ENCODE peak calls at places on chromosomes 12 and 14, in six cellular contexts. One of them, this sample, is unnamed. For H3K4me1, the result is how much of the 10 kb centered on the place peaks cover.

GRCh38 chr14:61176686-61177085 is 104.5 kb downstream of the TMEM30B start:
- DNase-seq in HCT116: no peak
- DNase-seq in CD4-positive, alpha-beta memory T cell: no peak
- DNase-seq in cardiac muscle cell: no peak
- DNase-seq in CD8-positive, alpha-beta T cell: no peak
- DNase-seq in Peyer's patch: no peak
- DNase-seq in this sample: no peak

GRCh38 chr14:104220225-104221070 is 82.1 kb downstream of the KIF26A start:
- DNase-seq in HCT116: no peak
- DNase-seq in CD4-positive, alpha-beta memory T cell: no peak
- DNase-seq in cardiac muscle cell: no peak
- DNase-seq in CD8-positive, alpha-beta T cell: no peak
- DNase-seq in Peyer's patch: no peak
- DNase-seq in this sample: peak

GRCh38 chr14:78182722-78183121 is 12.5 kb downstream of the NRXN3 start:
- DNase-seq in HCT116: no peak
- DNase-seq in CD4-positive, alpha-beta memory T cell: no peak
- DNase-seq in cardiac muscle cell: no peak
- DNase-seq in CD8-positive, alpha-beta T cell: no peak
- DNase-seq in Peyer's patch: no peak
- DNase-seq in this sample: no peak

GRCh38 chr12:41624571-41624970 is 436.5 kb downstream of the PDZRN4 start:
- DNase-seq in HCT116: no peak
- DNase-seq in CD4-positive, alpha-beta memory T cell: no peak
- DNase-seq in cardiac muscle cell: no peak
- DNase-seq in CD8-positive, alpha-beta T cell: no peak
- DNase-seq in Peyer's patch: no peak
- DNase-seq in this sample: no peak

GRCh38 chr14:106174206-106174605 is 647.8 kb downstream of the TMEM121 start:
- DNase-seq in HCT116: no peak
- DNase-seq in CD4-positive, alpha-beta memory T cell: peak
- DNase-seq in cardiac muscle cell: no peak
- DNase-seq in CD8-positive, alpha-beta T cell: peak
- DNase-seq in Peyer's patch: peak
- DNase-seq in this sample: no peak

GRCh38 chr14:60648934-60649814 is at the start of gene SIX1:
- DNase-seq in HCT116: peak
- DNase-seq in CD4-positive, alpha-beta memory T cell: no peak
- DNase-seq in cardiac muscle cell: peak
- DNase-seq in CD8-positive, alpha-beta T cell: no peak
- DNase-seq in Peyer's patch: no peak
- DNase-seq in this sample: peak

GRCh38 chr14:91377700-91378652 is 39.6 kb downstream of the CCDC88C start:
- DNase-seq in HCT116: no peak
- DNase-seq in CD4-positive, alpha-beta memory T cell: peak
- DNase-seq in cardiac muscle cell: no peak
- DNase-seq in CD8-positive, alpha-beta T cell: no peak
- DNase-seq in Peyer's patch: no peak
- DNase-seq in this sample: peak

GRCh38 chr14:44914849-44915248 is 46.9 kb downstream of the KLHL28 start:
- DNase-seq in HCT116: no peak
- DNase-seq in CD4-positive, alpha-beta memory T cell: no peak
- DNase-seq in cardiac muscle cell: peak
- DNase-seq in CD8-positive, alpha-beta T cell: no peak
- DNase-seq in Peyer's patch: no peak
- DNase-seq in this sample: no peak

GRCh38 chr12:5796171-5797091 is 148.6 kb downstream of the ANO2 start:
- DNase-seq in HCT116: no peak
- DNase-seq in CD4-positive, alpha-beta memory T cell: no peak
- DNase-seq in cardiac muscle cell: peak
- DNase-seq in CD8-positive, alpha-beta T cell: no peak
- DNase-seq in Peyer's patch: no peak
- DNase-seq in this sample: peak

GRCh38 chr12:46222642-46223041 is 46.2 kb downstream of the SLC38A1 start:
- DNase-seq in HCT116: no peak
- DNase-seq in CD4-positive, alpha-beta memory T cell: no peak
- DNase-seq in cardiac muscle cell: no peak
- DNase-seq in CD8-positive, alpha-beta T cell: no peak
- DNase-seq in Peyer's patch: no peak
- DNase-seq in this sample: no peak

GRCh38 chr14:106883218-106883692 is 1356.9 kb downstream of the TMEM121 start:
- DNase-seq in HCT116: no peak
- DNase-seq in CD4-positive, alpha-beta memory T cell: peak
- DNase-seq in cardiac muscle cell: no peak
- DNase-seq in CD8-positive, alpha-beta T cell: no peak
- DNase-seq in Peyer's patch: no peak
- DNase-seq in this sample: no peak

GRCh38 chr12:78278706-78279105 is 448.0 kb downstream of the NAV3 start:
- DNase-seq in HCT116: no peak
- DNase-seq in CD4-positive, alpha-beta memory T cell: no peak
- DNase-seq in cardiac muscle cell: no peak
- DNase-seq in CD8-positive, alpha-beta T cell: no peak
- DNase-seq in Peyer's patch: no peak
- DNase-seq in this sample: no peak

GRCh38 chr14:97777622-97778021 is 980.4 kb downstream of the VRK1 start:
- DNase-seq in HCT116: no peak
- DNase-seq in CD4-positive, alpha-beta memory T cell: no peak
- DNase-seq in cardiac muscle cell: no peak
- DNase-seq in CD8-positive, alpha-beta T cell: no peak
- DNase-seq in Peyer's patch: no peak
- DNase-seq in this sample: no peak

GRCh38 chr12:78671295-78671694 is 193.3 kb upstream of the SYT1 start:
- DNase-seq in HCT116: no peak
- DNase-seq in CD4-positive, alpha-beta memory T cell: no peak
- DNase-seq in cardiac muscle cell: no peak
- DNase-seq in CD8-positive, alpha-beta T cell: no peak
- DNase-seq in Peyer's patch: no peak
- DNase-seq in this sample: no peak

GRCh38 chr12:132521726-132522292 is 31.9 kb downstream of the FBRSL1 start:
- DNase-seq in HCT116: no peak
- DNase-seq in CD4-positive, alpha-beta memory T cell: no peak
- DNase-seq in cardiac muscle cell: no peak
- DNase-seq in CD8-positive, alpha-beta T cell: no peak
- DNase-seq in Peyer's patch: no peak
- DNase-seq in this sample: no peak

GRCh38 chr14:77406718-77407117 is 16.6 kb downstream of the NOXRED1 start:
- DNase-seq in HCT116: no peak
- DNase-seq in CD4-positive, alpha-beta memory T cell: no peak
- DNase-seq in cardiac muscle cell: no peak
- DNase-seq in CD8-positive, alpha-beta T cell: no peak
- DNase-seq in Peyer's patch: no peak
- DNase-seq in this sample: no peak

GRCh38 chr14:21467620-21468019 is 9.1 kb downstream of the RAB2B start:
- DNase-seq in HCT116: no peak
- DNase-seq in CD4-positive, alpha-beta memory T cell: no peak
- DNase-seq in cardiac muscle cell: no peak
- DNase-seq in CD8-positive, alpha-beta T cell: no peak
- DNase-seq in Peyer's patch: no peak
- DNase-seq in this sample: no peak

GRCh38 chr14:64387232-64387737 is 868 bp upstream of the MTHFD1 start:
- DNase-seq in HCT116: no peak
- DNase-seq in CD4-positive, alpha-beta memory T cell: no peak
- DNase-seq in cardiac muscle cell: no peak
- DNase-seq in CD8-positive, alpha-beta T cell: no peak
- DNase-seq in Peyer's patch: no peak
- DNase-seq in this sample: no peak

GRCh38 chr12:75837700-75838099 is 193.9 kb downstream of the PHLDA1 start:
- DNase-seq in HCT116: no peak
- DNase-seq in CD4-positive, alpha-beta memory T cell: no peak
- DNase-seq in cardiac muscle cell: no peak
- DNase-seq in CD8-positive, alpha-beta T cell: no peak
- DNase-seq in Peyer's patch: no peak
- DNase-seq in this sample: no peak

GRCh38 chr14:24310666-24311604 is at the start of gene LTB4R:
- DNase-seq in HCT116: no peak
- DNase-seq in CD4-positive, alpha-beta memory T cell: peak
- DNase-seq in cardiac muscle cell: no peak
- DNase-seq in CD8-positive, alpha-beta T cell: peak
- DNase-seq in Peyer's patch: peak
- DNase-seq in this sample: peak

GRCh38 chr12:89369166-89369565 is 16.9 kb upstream of the DUSP6 start:
- DNase-seq in HCT116: no peak
- DNase-seq in CD4-positive, alpha-beta memory T cell: no peak
- DNase-seq in cardiac muscle cell: no peak
- DNase-seq in CD8-positive, alpha-beta T cell: no peak
- DNase-seq in Peyer's patch: no peak
- DNase-seq in this sample: no peak

GRCh38 chr12:79521576-79521975 is 169.2 kb downstream of the PAWR start:
- DNase-seq in HCT116: no peak
- DNase-seq in CD4-positive, alpha-beta memory T cell: no peak
- DNase-seq in cardiac muscle cell: no peak
- DNase-seq in CD8-positive, alpha-beta T cell: no peak
- DNase-seq in Peyer's patch: no peak
- DNase-seq in this sample: no peak

GRCh38 chr12:129312048-129312447 is 458.8 kb downstream of the GLT1D1 start:
- DNase-seq in HCT116: no peak
- DNase-seq in CD4-positive, alpha-beta memory T cell: no peak
- DNase-seq in cardiac muscle cell: peak
- DNase-seq in CD8-positive, alpha-beta T cell: no peak
- DNase-seq in Peyer's patch: no peak
- DNase-seq in this sample: no peak

GRCh38 chr12:105676694-105677093 is 346.2 kb downstream of the C12orf75 start:
- DNase-seq in HCT116: no peak
- DNase-seq in CD4-positive, alpha-beta memory T cell: no peak
- DNase-seq in cardiac muscle cell: no peak
- DNase-seq in CD8-positive, alpha-beta T cell: no peak
- DNase-seq in Peyer's patch: no peak
- DNase-seq in this sample: no peak

GRCh38 chr12:4438834-4439596 is 6.6 kb downstream of the FGF6 start:
- DNase-seq in HCT116: no peak
- DNase-seq in CD4-positive, alpha-beta memory T cell: no peak
- DNase-seq in cardiac muscle cell: no peak
- DNase-seq in CD8-positive, alpha-beta T cell: no peak
- DNase-seq in Peyer's patch: no peak
- DNase-seq in this sample: no peak

GRCh38 chr12:5984873-5985272 is 39.8 kb upstream of the ANO2 start:
- DNase-seq in HCT116: no peak
- DNase-seq in CD4-positive, alpha-beta memory T cell: no peak
- DNase-seq in cardiac muscle cell: no peak
- DNase-seq in CD8-positive, alpha-beta T cell: no peak
- DNase-seq in Peyer's patch: no peak
- DNase-seq in this sample: no peak

GRCh38 chr12:93325855-93326254 is 51.9 kb upstream of the NUDT4 start:
- DNase-seq in HCT116: no peak
- DNase-seq in CD4-positive, alpha-beta memory T cell: no peak
- DNase-seq in cardiac muscle cell: no peak
- DNase-seq in CD8-positive, alpha-beta T cell: no peak
- DNase-seq in Peyer's patch: no peak
- DNase-seq in this sample: no peak

GRCh38 chr14:99644723-99645544 is at the start of gene HHIPL1:
- DNase-seq in HCT116: no peak
- DNase-seq in CD4-positive, alpha-beta memory T cell: no peak
- DNase-seq in cardiac muscle cell: peak
- DNase-seq in CD8-positive, alpha-beta T cell: no peak
- DNase-seq in Peyer's patch: no peak
- DNase-seq in this sample: no peak
- H3K4me1 ChIP-seq in HCT116: under half
- H3K4me1 ChIP-seq in CD4-positive, alpha-beta memory T cell: under half
- H3K4me1 ChIP-seq in cardiac muscle cell: under half
- H3K4me1 ChIP-seq in CD8-positive, alpha-beta T cell: under half
- H3K4me1 ChIP-seq in Peyer's patch: under half
- H3K4me1 ChIP-seq in this sample: under half

DNA sequence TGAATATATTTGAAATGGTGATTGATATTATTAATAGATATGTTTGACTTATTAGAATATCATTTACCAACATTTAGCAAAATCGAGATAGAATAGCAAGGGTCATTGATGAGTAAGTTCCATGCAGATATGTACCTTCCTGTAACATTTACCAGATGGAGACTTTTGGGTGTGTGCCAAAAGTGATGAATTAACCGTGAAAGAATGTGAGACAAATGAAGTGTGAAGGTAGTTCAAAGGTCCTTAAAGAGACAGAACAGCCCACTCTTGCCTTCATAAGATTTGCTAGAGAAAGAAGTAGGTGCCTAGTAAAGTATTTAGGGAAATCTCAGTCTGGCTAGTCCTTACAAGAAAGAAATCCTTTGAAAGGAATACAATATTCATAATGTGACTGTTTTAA is 45.5 kb downstream of the FGD4 start:
- DNase-seq in HCT116: peak
- DNase-seq in CD4-positive, alpha-beta memory T cell: no peak
- DNase-seq in cardiac muscle cell: peak
- DNase-seq in CD8-positive, alpha-beta T cell: no peak
- DNase-seq in Peyer's patch: no peak
- DNase-seq in this sample: no peak
- H3K4me1 ChIP-seq in HCT116: under half
- H3K4me1 ChIP-seq in CD4-positive, alpha-beta memory T cell: under half
- H3K4me1 ChIP-seq in cardiac muscle cell: under half
- H3K4me1 ChIP-seq in CD8-positive, alpha-beta T cell: under half
- H3K4me1 ChIP-seq in Peyer's patch: under half
- H3K4me1 ChIP-seq in this sample: under half

GRCh38 chr12:33047666-33048065 is 151.1 kb upstream of the PKP2 start:
- DNase-seq in HCT116: no peak
- DNase-seq in CD4-positive, alpha-beta memory T cell: no peak
- DNase-seq in cardiac muscle cell: no peak
- DNase-seq in CD8-positive, alpha-beta T cell: no peak
- DNase-seq in Peyer's patch: no peak
- DNase-seq in this sample: no peak
- H3K4me1 ChIP-seq in HCT116: under half
- H3K4me1 ChIP-seq in CD4-positive, alpha-beta memory T cell: under half
- H3K4me1 ChIP-seq in cardiac muscle cell: under half
- H3K4me1 ChIP-seq in CD8-positive, alpha-beta T cell: under half
- H3K4me1 ChIP-seq in Peyer's patch: under half
- H3K4me1 ChIP-seq in this sample: under half

GRCh38 chr12:111574797-111575443 is 24.2 kb downstream of the ATXN2 start:
- DNase-seq in HCT116: no peak
- DNase-seq in CD4-positive, alpha-beta memory T cell: no peak
- DNase-seq in cardiac muscle cell: peak
- DNase-seq in CD8-positive, alpha-beta T cell: no peak
- DNase-seq in Peyer's patch: no peak
- DNase-seq in this sample: no peak

GRCh38 chr12:111570090-111570961 is 28.8 kb downstream of the ATXN2 start:
- DNase-seq in HCT116: peak
- DNase-seq in CD4-positive, alpha-beta memory T cell: no peak
- DNase-seq in cardiac muscle cell: no peak
- DNase-seq in CD8-positive, alpha-beta T cell: no peak
- DNase-seq in Peyer's patch: no peak
- DNase-seq in this sample: no peak

DNA sequence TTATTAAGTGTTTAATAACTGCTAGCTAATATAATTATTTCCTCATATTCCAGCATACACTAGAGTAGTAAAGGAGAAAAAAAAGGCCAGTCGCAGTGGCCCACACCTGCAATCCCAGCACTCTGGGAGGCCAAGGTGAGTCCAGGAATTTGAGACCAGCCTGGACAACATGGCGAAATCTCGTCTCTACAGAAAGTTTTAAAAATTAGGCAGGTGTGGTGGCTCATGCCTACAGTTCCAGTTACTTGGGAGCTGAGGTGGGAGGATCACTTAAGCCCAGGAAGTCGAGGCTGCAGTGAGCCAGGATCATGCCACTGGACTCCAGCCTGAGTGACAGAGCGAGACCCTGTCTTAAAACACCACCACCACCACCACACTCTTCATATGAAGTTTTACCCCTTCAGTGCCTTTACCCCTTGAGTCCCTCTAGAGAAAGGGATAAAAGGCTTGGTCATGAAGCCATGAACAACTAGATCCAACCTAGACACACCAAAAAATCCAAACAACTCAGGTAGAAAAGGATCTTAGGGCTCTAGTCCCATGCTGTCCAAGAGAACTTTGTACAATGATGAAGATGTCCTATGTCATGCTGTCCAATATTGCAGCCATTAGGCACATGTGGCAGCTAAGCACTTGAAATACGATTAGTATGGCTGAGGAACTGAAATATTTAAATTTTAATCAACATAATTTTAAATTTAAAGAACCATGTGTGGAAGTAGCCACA is 29.6 kb downstream of the ATXN2 start:
- DNase-seq in HCT116: no peak
- DNase-seq in CD4-positive, alpha-beta memory T cell: no peak
- DNase-seq in cardiac muscle cell: no peak
- DNase-seq in CD8-positive, alpha-beta T cell: no peak
- DNase-seq in Peyer's patch: no peak
- DNase-seq in this sample: no peak
- H3K4me1 ChIP-seq in HCT116: under half
- H3K4me1 ChIP-seq in CD4-positive, alpha-beta memory T cell: under half
- H3K4me1 ChIP-seq in cardiac muscle cell: under half
- H3K4me1 ChIP-seq in CD8-positive, alpha-beta T cell: under half
- H3K4me1 ChIP-seq in Peyer's patch: under half
- H3K4me1 ChIP-seq in this sample: under half